ENCODE peak calls at places on chromosomes 3 and 15, in nine cellular contexts. T, B, Z, D, G, E, S, Y and L are unnamed samples.

GRCh38 chr15:39447881-39448280 is 133.0 kb upstream of the THBS1 start:
- ATAC-seq in T (no peak), B (no peak), Z (no peak), D (no peak), G (no peak), E (no peak), S (no peak), Y (no peak), L (no peak)

GRCh38 chr3:18806633-18807032 is 341.7 kb upstream of the KCNH8 start:
- ATAC-seq in T (no peak), B (no peak), Z (no peak), D (no peak), G (no peak), E (no peak), S (no peak), Y (no peak), L (no peak)

GRCh38 chr3:182730675-182731042 is 62.6 kb upstream of the ATP11B start:
- ATAC-seq in T (no peak), B (no peak), Z (no peak), D (no peak), G (no peak), E (peak), S (no peak), Y (no peak), L (no peak)

GRCh38 chr3:100105536-100105935 is 8.8 kb downstream of the FILIP1L start:
- ATAC-seq in T (no peak), B (no peak), Z (no peak), D (peak), G (no peak), E (no peak), S (no peak), Y (no peak), L (no peak)

GRCh38 chr3:108608750-108609149 is 19.2 kb downstream of the DZIP3 start:
- ATAC-seq in T (no peak), B (no peak), Z (no peak), D (no peak), G (no peak), E (no peak), S (no peak), Y (no peak), L (no peak)

GRCh38 chr3:99808163-99808794 is 9.4 kb upstream of the CMSS1 start:
- ATAC-seq in T (peak), B (peak), Z (no peak), D (no peak), G (peak), E (peak), S (peak), Y (no peak), L (no peak)

GRCh38 chr3:56783644-56784451 is 17.9 kb downstream of the ARHGEF3 start:
- ATAC-seq in T (peak), B (peak), Z (peak), D (peak), G (peak), E (peak), S (peak), Y (peak), L (peak)

GRCh38 chr3:52052831-52053306 is 3.5 kb downstream of the DUSP7 start:
- ATAC-seq in T (peak), B (peak), Z (no peak), D (no peak), G (no peak), E (no peak), S (no peak), Y (no peak), L (peak)

GRCh38 chr15:22949074-22949547 is 31.1 kb downstream of the CYFIP1 start:
- ATAC-seq in T (peak), B (peak), Z (no peak), D (peak), G (no peak), E (no peak), S (no peak), Y (no peak), L (peak)

GRCh38 chr3:39254806-39255449 is 24.9 kb downstream of the CX3CR1 start:
- ATAC-seq in T (no peak), B (no peak), Z (peak), D (peak), G (no peak), E (no peak), S (no peak), Y (peak), L (no peak)

GRCh38 chr3:129119365-129120100 is 2.1 kb downstream of the RAB43 start:
- ATAC-seq in T (no peak), B (no peak), Z (no peak), D (no peak), G (no peak), E (peak), S (no peak), Y (no peak), L (peak)

GRCh38 chr15:93209690-93210425 is 120.8 kb upstream of the RGMA start:
- ATAC-seq in T (no peak), B (no peak), Z (no peak), D (no peak), G (no peak), E (no peak), S (no peak), Y (no peak), L (no peak)

GRCh38 chr3:133489466-133490085 is 83.9 kb upstream of the CDV3 start:
- ATAC-seq in T (no peak), B (no peak), Z (no peak), D (peak), G (no peak), E (no peak), S (no peak), Y (no peak), L (peak)

GRCh38 chr15:55250951-55251350 is 38.7 kb downstream of the RAB27A start:
- ATAC-seq in T (no peak), B (no peak), Z (no peak), D (peak), G (peak), E (no peak), S (no peak), Y (no peak), L (no peak)

GRCh38 chr3:66481071-66482001 is 19.5 kb downstream of the LRIG1 start:
- ATAC-seq in T (no peak), B (no peak), Z (peak), D (peak), G (peak), E (peak), S (no peak), Y (peak), L (no peak)

GRCh38 chr15:56969265-56969895 is 50.9 kb downstream of the TCF12 start:
- ATAC-seq in T (no peak), B (no peak), Z (no peak), D (no peak), G (no peak), E (peak), S (no peak), Y (no peak), L (no peak)

GRCh38 chr3:150778793-150779401 is 15.9 kb upstream of the SIAH2 start:
- ATAC-seq in T (peak), B (no peak), Z (no peak), D (no peak), G (no peak), E (no peak), S (no peak), Y (no peak), L (no peak)

GRCh38 chr3:67561995-67562394 is 92.4 kb downstream of the SUCLG2 start:
- ATAC-seq in T (peak), B (no peak), Z (no peak), D (no peak), G (no peak), E (no peak), S (no peak), Y (no peak), L (no peak)

GRCh38 chr15:36400936-36401585 is 178.4 kb upstream of the CDIN1 start:
- ATAC-seq in T (no peak), B (no peak), Z (no peak), D (no peak), G (no peak), E (no peak), S (no peak), Y (no peak), L (no peak)

GRCh38 chr3:100089802-100090668 is 24.3 kb downstream of the FILIP1L start:
- ATAC-seq in T (peak), B (peak), Z (peak), D (peak), G (no peak), E (peak), S (peak), Y (no peak), L (peak)

GRCh38 chr3:192571197-192571791 is 156.0 kb downstream of the FGF12 start:
- ATAC-seq in T (peak), B (peak), Z (peak), D (no peak), G (no peak), E (peak), S (peak), Y (no peak), L (no peak)

GRCh38 chr3:17577795-17578520 is 164.5 kb downstream of the TBC1D5 start:
- ATAC-seq in T (no peak), B (no peak), Z (no peak), D (no peak), G (no peak), E (no peak), S (no peak), Y (no peak), L (no peak)

GRCh38 chr3:54374214-54374855 is 252.0 kb downstream of the CACNA2D3 start:
- ATAC-seq in T (no peak), B (no peak), Z (peak), D (peak), G (peak), E (peak), S (no peak), Y (no peak), L (no peak)

GRCh38 chr3:94272030-94272429 is 209.2 kb downstream of the NSUN3 start:
- ATAC-seq in T (no peak), B (no peak), Z (no peak), D (no peak), G (no peak), E (no peak), S (no peak), Y (no peak), L (no peak)

GRCh38 chr3:117149577-117149976 is 440.0 kb downstream of the TUSC7 start:
- ATAC-seq in T (no peak), B (no peak), Z (no peak), D (no peak), G (no peak), E (no peak), S (no peak), Y (no peak), L (no peak)

GRCh38 chr15:98856540-98856907 is 151.1 kb downstream of the PGPEP1L start:
- ATAC-seq in T (no peak), B (no peak), Z (no peak), D (no peak), G (no peak), E (no peak), S (no peak), Y (no peak), L (no peak)

GRCh38 chr15:61489571-61489970 is 260.5 kb upstream of the RORA start:
- ATAC-seq in T (no peak), B (no peak), Z (no peak), D (no peak), G (no peak), E (no peak), S (no peak), Y (no peak), L (no peak)

GRCh38 chr3:102069211-102069662 is 219.9 kb downstream of the NFKBIZ start:
- ATAC-seq in T (peak), B (no peak), Z (peak), D (peak), G (no peak), E (peak), S (peak), Y (no peak), L (peak)

GRCh38 chr15:89958107-89958805 is 42.9 kb upstream of the ZNF710 start:
- ATAC-seq in T (no peak), B (no peak), Z (no peak), D (no peak), G (no peak), E (peak), S (peak), Y (no peak), L (no peak)

GRCh38 chr3:158821847-158822246 is 20.0 kb downstream of the MFSD1 start:
- ATAC-seq in T (no peak), B (no peak), Z (no peak), D (no peak), G (no peak), E (no peak), S (no peak), Y (no peak), L (no peak)

GRCh38 chr15:99084965-99085364 is 19.9 kb upstream of the SYNM start:
- ATAC-seq in T (no peak), B (no peak), Z (no peak), D (no peak), G (no peak), E (no peak), S (no peak), Y (no peak), L (no peak)

GRCh38 chr3:125375950-125376679 is 990 bp upstream of the ZNF148 start:
- ATAC-seq in T (no peak), B (no peak), Z (no peak), D (no peak), G (no peak), E (peak), S (peak), Y (no peak), L (no peak)

GRCh38 chr15:38374477-38374876 is 79.5 kb upstream of the FAM98B start:
- ATAC-seq in T (peak), B (peak), Z (no peak), D (no peak), G (no peak), E (no peak), S (no peak), Y (no peak), L (no peak)

GRCh38 chr3:142904639-142905441 is 16.0 kb upstream of the PCOLCE2 start:
- ATAC-seq in T (peak), B (no peak), Z (no peak), D (peak), G (no peak), E (peak), S (peak), Y (no peak), L (peak)

GRCh38 chr15:99644913-99645549 is 79.2 kb downstream of the MEF2A start:
- ATAC-seq in T (no peak), B (no peak), Z (no peak), D (no peak), G (no peak), E (no peak), S (no peak), Y (no peak), L (no peak)